ENCODE peak calls at places on chromosomes 16 and 17, in eight cellular contexts. G is NB4, O is choroid plexus epithelial cell, L is dorsolateral prefrontal cortex, E is WTC11, N is ascending aorta, A is HL-60, B is spleen. Y is an unnamed sample.

GRCh38 chr16:26791166-26791565 is 275.6 kb upstream of the C16orf82 start:
- DNase-seq in L (no peak), A (no peak), O (no peak), E (no peak), B (no peak), N (no peak), G (no peak), Y (no peak)

GRCh38 chr17:61485067-61485775 is 33.0 kb downstream of the TBX4 start:
- DNase-seq in N (peak; percentile 49), B (no peak), O (no peak), E (no peak), L (no peak), A (no peak), G (no peak), Y (no peak)

GRCh38 chr16:3153077-3153368 is 18.2 kb downstream of the ZNF213 start:
- DNase-seq in E (no peak), A (no peak), L (no peak), G (no peak), B (no peak), N (no peak), O (no peak), Y (no peak)

GRCh38 chr17:45394913-45395568 is 37.6 kb downstream of the ARHGAP27 start:
- DNase-seq in L (no peak), G (peak; percentile 76), B (peak; percentile 83), A (peak; percentile 47), E (peak; percentile 88), O (peak; percentile 91), N (no peak), Y (peak; percentile 68)

GRCh38 chr17:17514361-17514992 is 18.3 kb upstream of the RASD1 start:
- DNase-seq in N (no peak), B (no peak), E (no peak), O (no peak), L (peak; percentile 33), G (no peak), A (no peak), Y (no peak)

GRCh38 chr16:1584926-1585487 is 26.9 kb downstream of the IFT140 start:
- DNase-seq in N (no peak), A (no peak), O (no peak), B (no peak), L (no peak), G (no peak), E (no peak), Y (no peak)

GRCh38 chr17:4796550-4796915 is 569 bp downstream of the PSMB6 start:
- DNase-seq in O (peak; percentile 60), L (no peak), B (no peak), E (peak; percentile 43), N (no peak), A (peak; percentile 4), G (peak; percentile 31), Y (peak; percentile 20)

GRCh38 chr16:3076577-3076976 is 11.1 kb downstream of the IL32 start:
- DNase-seq in E (no peak), N (no peak), L (no peak), G (no peak), B (peak; percentile 70), O (no peak), A (no peak), Y (no peak)

GRCh38 chr16:48535831-48536599 is 74.0 kb downstream of the N4BP1 start:
- DNase-seq in O (peak; percentile 87), G (peak; percentile 92), A (peak; percentile 75), E (no peak), N (peak; percentile 79), L (no peak), B (peak; percentile 79), Y (no peak)

GRCh38 chr17:49433000-49433694 is 18.5 kb upstream of the PHB1 start:
- DNase-seq in G (no peak), A (no peak), B (no peak), L (no peak), E (no peak), N (no peak), O (no peak), Y (no peak)

GRCh38 chr17:20092292-20092867 is 83.2 kb downstream of the SPECC1 start:
- DNase-seq in B (no peak), E (no peak), G (no peak), N (no peak), A (no peak), L (no peak), O (peak; percentile 30), Y (no peak)

GRCh38 chr17:62892069-62892675 is 73.9 kb upstream of the TANC2 start:
- DNase-seq in L (no peak), B (no peak), A (peak; percentile 9), N (no peak), G (peak; percentile 47), O (no peak), E (no peak), Y (no peak)

GRCh38 chr17:68255151-68255550 is 7.3 kb downstream of the AMZ2 start:
- DNase-seq in N (no peak), B (no peak), A (no peak), G (no peak), L (no peak), O (no peak), E (no peak), Y (no peak)

GRCh38 chr17:68255731-68256538 is 8.1 kb downstream of the AMZ2 start:
- DNase-seq in B (no peak), G (peak; percentile 72), A (peak; percentile 52), L (no peak), N (no peak), O (no peak), E (no peak), Y (no peak)

GRCh38 chr17:68257924-68258323 is 10.1 kb downstream of the AMZ2 start:
- DNase-seq in E (no peak), B (no peak), L (no peak), A (no peak), N (no peak), O (no peak), G (no peak), Y (no peak)

GRCh38 chr17:68260051-68260762 is 12.4 kb downstream of the AMZ2 start:
- DNase-seq in G (no peak), B (no peak), L (no peak), O (no peak), E (no peak), A (no peak), N (no peak), Y (no peak)
- TF ChIP-seq CTCF in G (no peak), B (no peak), L (no peak), O (no peak), E (no peak), A (no peak), N (no peak), Y (no peak)

GRCh38 chr17:63911041-63911635 is at the start of gene CSHL1:
- DNase-seq in B (no peak), G (no peak), A (no peak), N (peak; percentile 61), L (no peak), E (no peak), O (no peak), Y (no peak)

GRCh38 chr17:63916566-63917185 is 2.0 kb downstream of the GH1 start:
- DNase-seq in A (no peak), O (no peak), E (peak; percentile 3), N (no peak), L (no peak), G (no peak), B (no peak), Y (no peak)

GRCh38 chr17:63914471-63914870 is 3.4 kb upstream of the CSHL1 start:
- DNase-seq in L (no peak), B (no peak), N (no peak), G (no peak), O (no peak), E (no peak), A (no peak), Y (no peak)

GRCh38 chr17:63910096-63910495 is 962 bp downstream of the CSHL1 start:
- DNase-seq in B (no peak), G (no peak), A (no peak), O (no peak), L (no peak), N (peak; percentile 50), E (no peak), Y (no peak)

DNA sequence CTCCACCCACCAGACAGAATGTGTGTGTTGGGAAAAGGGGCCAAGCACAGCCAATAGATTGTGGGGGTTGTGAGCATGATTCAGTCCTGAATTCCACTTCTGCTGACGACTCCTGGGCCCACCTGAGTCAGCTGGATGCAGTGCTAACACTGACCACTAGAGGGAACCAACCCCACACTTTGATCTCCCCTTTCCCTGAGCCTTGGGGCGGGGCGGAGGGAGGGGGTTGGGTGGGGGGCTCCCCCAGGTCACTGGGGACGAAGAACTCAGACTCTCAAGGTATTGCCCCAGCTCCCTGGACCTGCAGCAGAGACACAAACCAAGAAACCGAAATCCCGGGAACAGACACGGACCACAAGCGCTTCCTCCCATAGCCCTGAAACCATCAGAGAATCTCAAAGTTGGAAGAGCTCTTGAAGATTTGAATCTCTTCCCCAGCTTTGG is 621 bp upstream of the CSHL1 start:
- DNase-seq in G (peak; percentile 37), B (no peak), L (no peak), A (peak; percentile 21), E (peak; percentile 77), N (peak; percentile 64), O (peak; percentile 20), Y (peak; percentile 36)
- TF ChIP-seq CTCF in G (peak; percentile 65), B (peak; percentile 96), L (peak; percentile 68), A (peak; percentile 47), E (peak; percentile 96), N (peak; percentile 40), O (peak; percentile 72), Y (peak; percentile 83)

DNA sequence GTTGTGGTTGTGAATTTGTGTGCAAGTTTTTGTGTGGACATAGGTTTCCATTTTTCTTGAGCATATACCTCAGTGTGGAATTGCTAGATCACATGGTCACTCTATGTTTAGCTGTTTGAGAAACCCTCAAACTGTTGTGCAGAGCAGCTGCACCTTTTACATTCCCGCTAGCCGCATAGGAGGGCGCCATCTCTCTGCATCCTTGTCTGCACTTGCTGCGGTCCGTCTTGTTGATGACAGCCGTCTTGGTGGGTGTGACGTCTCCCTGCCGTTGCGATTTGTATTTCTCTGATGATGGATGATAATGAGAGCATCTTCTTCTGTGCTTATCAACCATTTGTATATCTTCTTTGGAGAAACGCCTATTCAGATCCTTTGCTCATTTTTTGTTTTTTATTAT is 25.1 kb upstream of the IL17C start:
- DNase-seq in G (no peak), B (no peak), E (no peak), L (no peak), N (no peak), A (no peak), O (no peak), Y (no peak)
- TF ChIP-seq CTCF in G (no peak), B (no peak), E (no peak), L (no peak), N (no peak), A (no peak), O (no peak), Y (no peak)

DNA sequence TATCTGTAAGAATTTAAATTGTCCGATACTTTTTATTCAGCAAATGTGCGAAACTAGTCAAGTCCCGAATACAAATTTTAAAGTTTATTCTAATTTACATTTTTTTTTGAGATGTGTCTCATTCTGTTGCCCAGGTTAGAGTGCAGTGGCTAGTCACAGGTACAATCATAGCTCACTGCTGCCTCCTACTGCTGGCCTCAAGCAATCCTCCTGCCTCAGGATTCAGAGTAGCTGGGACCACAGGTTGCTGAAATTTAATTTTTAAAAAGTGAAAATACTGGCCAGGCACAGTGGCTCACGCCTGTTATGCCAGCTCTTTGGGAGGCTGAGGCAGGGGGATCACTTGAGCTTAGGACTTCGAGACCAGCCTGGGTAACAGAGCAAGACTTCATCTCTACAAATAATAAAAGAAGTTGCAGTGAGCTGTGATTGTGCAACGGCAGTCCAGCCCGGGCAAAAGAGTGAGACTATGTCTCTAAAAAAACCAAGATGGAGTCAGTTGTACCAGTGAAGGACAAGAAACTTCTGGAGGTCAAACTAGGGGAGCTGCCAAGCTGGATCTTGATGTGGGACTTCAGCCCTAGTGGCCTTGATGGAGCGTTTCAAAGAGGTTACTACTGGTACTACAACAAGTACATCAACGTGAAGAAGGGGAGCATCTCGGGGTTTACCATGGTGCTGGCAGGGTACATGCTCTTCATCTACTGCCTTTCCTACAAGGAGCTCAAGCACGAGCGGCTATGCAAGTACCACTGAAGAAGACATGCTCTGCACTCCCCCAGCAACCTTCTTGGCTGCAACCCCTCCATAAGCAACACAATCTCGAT is 5.6 kb downstream of the POLG2 start:
- DNase-seq in E (peak; percentile 29), O (peak; percentile 80), A (peak; percentile 68), N (no peak), G (peak; percentile 69), B (no peak), L (no peak), Y (peak; percentile 63)
- TF ChIP-seq CTCF in E (peak; percentile 36), O (peak; percentile 92), A (peak; percentile 59), N (peak; percentile 23), G (peak; percentile 69), B (peak; percentile 60), L (peak; percentile 23), Y (peak; percentile 40)